ENCODE peak calls at places on chromosome 18, in five cellular contexts. N is GM12878, X is K562, M is H1, L is HCT116. A is an unnamed sample.

GRCh38 chr18:79718126-79718525 is 38.5 kb downstream of the CTDP1 start:
- DNase-seq in L (no peak), N (no peak), X (no peak), M (no peak), A (no peak)

GRCh38 chr18:44723973-44724778 is 43.5 kb downstream of the SETBP1 start:
- DNase-seq in M (no peak), N (no peak), X (peak), L (no peak), A (no peak)

GRCh38 chr18:60663060-60663989 is 290.8 kb upstream of the MC4R start:
- DNase-seq in L (no peak), N (no peak), X (no peak), M (no peak), A (no peak)

GRCh38 chr18:36470896-36471295 is 173.4 kb downstream of the FHOD3 start:
- DNase-seq in L (no peak), X (no peak), M (no peak), N (no peak), A (no peak)

GRCh38 chr18:50633992-50634391 is 74.1 kb downstream of the MAPK4 start:
- DNase-seq in X (no peak), M (no peak), N (no peak), L (no peak), A (no peak)

GRCh38 chr18:57054891-57055290 is 92.0 kb upstream of the BOD1L2 start:
- DNase-seq in N (no peak), M (no peak), X (no peak), L (no peak), A (no peak)

GRCh38 chr18:69996951-69997798 is 49.5 kb upstream of the CD226 start:
- DNase-seq in L (no peak), N (no peak), X (no peak), M (no peak), A (peak)

GRCh38 chr18:70496749-70497294 is 208.0 kb downstream of the SOCS6 start:
- DNase-seq in N (no peak), X (no peak), L (no peak), M (no peak), A (no peak)

GRCh38 chr18:23593720-23594119 is 7.4 kb upstream of the NPC1 start:
- DNase-seq in M (no peak), N (no peak), X (no peak), L (no peak), A (no peak)

GRCh38 chr18:35045121-35045520 is 3.9 kb downstream of the MAPRE2 start:
- DNase-seq in M (no peak), N (no peak), L (no peak), X (no peak), A (no peak)

GRCh38 chr18:5444847-5445246 is 99.0 kb downstream of the EPB41L3 start:
- DNase-seq in X (no peak), N (no peak), L (no peak), M (no peak), A (no peak)

GRCh38 chr18:12005542-12006487 is 24.5 kb downstream of the IMPA2 start:
- DNase-seq in M (no peak), N (no peak), X (no peak), L (no peak), A (no peak)

GRCh38 chr18:79738565-79739439 is 58.9 kb upstream of the KCNG2 start:
- DNase-seq in X (no peak), N (no peak), L (no peak), M (no peak), A (no peak)

GRCh38 chr18:23300211-23300887 is 152.7 kb upstream of the RIOK3 start:
- DNase-seq in N (no peak), L (no peak), M (no peak), X (no peak), A (no peak)

GRCh38 chr18:66764225-66764624 is 160.3 kb upstream of the CDH19 start:
- DNase-seq in L (no peak), M (no peak), N (no peak), X (no peak), A (no peak)

GRCh38 chr18:62621546-62621945 is 93.8 kb upstream of the PHLPP1 start:
- DNase-seq in M (no peak), X (no peak), L (no peak), N (no peak), A (no peak)

GRCh38 chr18:46156124-46156745 is 52.0 kb downstream of the HAUS1 start:
- DNase-seq in N (no peak), M (no peak), X (no peak), L (no peak), A (no peak)

GRCh38 chr18:73520229-73520628 is 627.4 kb downstream of the FBXO15 start:
- DNase-seq in M (peak), X (no peak), L (no peak), N (no peak), A (peak)

GRCh38 chr18:38330573-38330972 is 765.0 kb upstream of the CELF4 start:
- DNase-seq in N (no peak), L (no peak), X (no peak), M (no peak), A (no peak)

GRCh38 chr18:39724652-39725051 is 2159.1 kb upstream of the CELF4 start:
- DNase-seq in M (no peak), X (no peak), N (no peak), L (no peak), A (no peak)

GRCh38 chr18:14922031-14922430 is 174.1 kb downstream of the ANKRD30B start:
- DNase-seq in X (no peak), L (no peak), N (no peak), M (no peak), A (no peak)

GRCh38 chr18:3148930-3149535 is 70.7 kb downstream of the MYOM1 start:
- DNase-seq in X (peak), N (no peak), L (no peak), M (no peak), A (no peak)

GRCh38 chr18:35611518-35611917 is 30.0 kb downstream of the GALNT1 start:
- DNase-seq in N (no peak), M (no peak), L (no peak), X (no peak), A (no peak)

GRCh38 chr18:48105317-48105716 is 174.9 kb upstream of the SMAD2 start:
- DNase-seq in N (no peak), M (no peak), L (no peak), X (peak), A (no peak)
- TF ChIP-seq YY1 in N (no peak), M (no peak), L (no peak), X (no peak), A (no peak)

GRCh38 chr18:58230438-58231179 is 186.6 kb downstream of the NEDD4L start:
- DNase-seq in L (peak), N (no peak), M (no peak), X (no peak), A (no peak)

GRCh38 chr18:58232674-58233073 is 188.6 kb downstream of the NEDD4L start:
- DNase-seq in L (no peak), X (no peak), M (no peak), N (no peak), A (peak)

GRCh38 chr18:58231930-58232329 is 187.9 kb downstream of the NEDD4L start:
- DNase-seq in M (no peak), N (no peak), L (no peak), X (peak), A (peak)

GRCh38 chr18:58234359-58234741 is 190.3 kb downstream of the NEDD4L start:
- DNase-seq in X (no peak), M (no peak), N (no peak), L (no peak), A (no peak)

GRCh38 chr18:58235001-58235436 is 191.0 kb downstream of the NEDD4L start:
- DNase-seq in L (no peak), X (no peak), M (no peak), N (no peak), A (peak)
- TF ChIP-seq POLR2AphosphoS5 in L (no peak), X (no peak), M (no peak), N (no peak), A (no peak)

DNA sequence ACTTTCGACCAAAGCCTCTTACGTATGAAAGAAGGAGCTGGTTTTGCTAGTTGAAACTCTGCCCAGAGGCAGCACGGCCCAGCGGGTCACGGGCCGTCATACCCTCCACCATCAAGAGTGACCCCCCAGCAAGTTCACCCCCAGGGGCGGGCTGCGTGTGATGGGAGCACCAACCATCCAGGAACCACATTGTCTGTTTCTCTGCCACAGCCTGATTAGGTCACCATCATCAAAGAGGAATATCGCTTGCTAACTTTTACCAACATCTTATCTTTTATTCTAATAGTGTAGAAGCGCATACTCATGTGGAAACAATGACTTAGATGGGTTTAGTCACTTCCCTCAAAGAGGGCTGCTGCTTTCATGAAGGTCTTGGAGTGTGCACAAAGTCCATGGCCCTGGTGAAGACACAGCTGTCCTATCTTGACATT is 116.6 kb upstream of the SMIM21 start:
- DNase-seq in M (no peak), X (no peak), L (peak), N (no peak), A (no peak)
- TF ChIP-seq YY1 in M (no peak), X (no peak), L (no peak), N (no peak), A (no peak)

DNA sequence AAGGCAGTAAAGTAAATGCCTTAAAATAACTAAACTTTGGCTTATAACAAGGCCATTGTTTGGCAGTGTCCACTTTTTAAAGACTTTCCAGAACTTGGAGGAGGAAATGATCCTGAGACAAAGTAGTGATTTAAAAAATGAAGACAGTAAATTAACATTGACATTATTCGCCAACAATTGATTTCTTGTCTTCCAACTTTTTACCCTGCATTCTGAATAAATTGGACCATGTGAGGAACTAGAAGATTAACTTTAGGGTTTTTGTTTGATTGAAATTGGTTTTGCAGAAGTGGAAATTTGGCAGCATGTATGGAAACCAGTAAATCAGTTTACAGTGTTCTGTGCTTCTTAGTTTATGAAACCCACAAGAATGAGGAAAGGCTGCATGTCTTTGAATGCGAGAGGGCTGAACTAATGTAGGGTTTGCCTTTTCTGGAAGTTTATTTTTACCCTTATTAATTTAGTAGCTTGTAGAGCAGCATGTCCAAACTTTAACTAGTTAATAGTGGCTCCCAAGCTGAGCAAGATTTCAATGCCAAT is 50.3 kb downstream of the LDLRAD4 start:
- DNase-seq in L (no peak), X (no peak), M (no peak), N (no peak), A (no peak)
- TF ChIP-seq POLR2AphosphoS5 in L (no peak), X (no peak), M (no peak), N (no peak), A (no peak)